ENCODE peak calls at places on chromosomes 1 and 21, in four cellular contexts. K, V, R and E are unnamed samples.

GRCh38 chr1:8625981-8626898 is 191.2 kb downstream of the RERE start:
- DNase-seq in R (peak), V (no peak), K (no peak), E (peak)

GRCh38 chr1:229023651-229024295 is 247.1 kb upstream of the RAB4A start:
- DNase-seq in R (no peak), V (no peak), K (no peak), E (no peak)

GRCh38 chr21:34824314-34824713 is 155.5 kb downstream of the CLIC6 start:
- DNase-seq in V (no peak), R (no peak), K (no peak), E (no peak)

GRCh38 chr1:37561794-37562132 is 5.0 kb downstream of the DNALI1 start:
- DNase-seq in K (no peak), V (no peak), R (peak), E (peak)

GRCh38 chr21:29209696-29210095 is 79.3 kb downstream of the MAP3K7CL start:
- DNase-seq in R (no peak), K (no peak), V (no peak), E (no peak)

GRCh38 chr1:227306689-227307088 is 11.6 kb downstream of the CDC42BPA start:
- DNase-seq in K (no peak), R (peak), V (no peak), E (no peak)

GRCh38 chr1:15707239-15707940 is 23.3 kb downstream of the PLEKHM2 start:
- DNase-seq in R (no peak), V (no peak), K (no peak), E (no peak)

GRCh38 chr21:23968722-23969647 is 1638.3 kb downstream of the MRPL39 start:
- DNase-seq in R (peak), K (peak), V (peak), E (peak)

GRCh38 chr1:167856711-167857418 is 57.1 kb downstream of the ADCY10 start:
- DNase-seq in R (no peak), K (no peak), V (no peak), E (no peak)

GRCh38 chr1:111956155-111956817 is 33.2 kb downstream of the KCND3 start:
- DNase-seq in V (no peak), K (no peak), R (no peak), E (no peak)

GRCh38 chr1:219189021-219189824 is 15.5 kb downstream of the LYPLAL1 start:
- DNase-seq in R (peak), V (no peak), K (no peak), E (peak)

GRCh38 chr1:219772265-219773036 is 155.9 kb downstream of the SLC30A10 start:
- DNase-seq in R (peak), K (no peak), V (no peak), E (no peak)

GRCh38 chr1:186896211-186896610 is 67.5 kb downstream of the PLA2G4A start:
- DNase-seq in V (no peak), R (no peak), K (no peak), E (peak)

GRCh38 chr1:178371236-178371635 is 125.5 kb downstream of the CLEC20A start:
- DNase-seq in K (no peak), V (no peak), R (peak), E (no peak)

GRCh38 chr21:34707876-34708325 is 39.1 kb downstream of the CLIC6 start:
- DNase-seq in V (no peak), K (no peak), R (no peak), E (no peak)